ENCODE peak calls at places on chromosomes 6 and 20, in ten cellular contexts. One of them, this sample, is unnamed.
A peak's percentile ranks its signal among the peaks of the same experiment; 100 is the strongest.

GRCh38 chr6:94270040-94270689 is 850.8 kb upstream of the EPHA7 start:
- DNase-seq in activated T-cell treated with anti-CD3 and anti-CD28 coated beads, Interleukin-2, amount 50 U/mL, for 72 hours: no peak
- DNase-seq in dermis blood vessel endothelial cell: no peak
- DNase-seq in HEK293T: no peak
- DNase-seq in activated naive CD4-positive, alpha-beta T cell: no peak
- DNase-seq in stimulated activated CD4-positive, alpha-beta T cell treated with anti-CD3 and anti-CD28 coated beads, Interleukin-12 subunit alpha, Interleukin-12 subunit beta, amount 100 ng/mL, for 4 hours: no peak
- DNase-seq in retinal pigment epithelial cell: no peak
- DNase-seq in fibroblast of mammary gland: no peak
- DNase-seq in CD4-positive, alpha-beta T cell: no peak
- DNase-seq in activated CD4-positive, CD25-positive, alpha-beta regulatory T cell: no peak
- DNase-seq in this sample: no peak

GRCh38 chr6:165055231-165055630 is 254.2 kb downstream of the C6orf118 start:
- DNase-seq in dermis blood vessel endothelial cell: no peak
- DNase-seq in fibroblast of mammary gland: no peak
- DNase-seq in stimulated activated CD4-positive, alpha-beta T cell treated with anti-CD3 and anti-CD28 coated beads, Interleukin-12 subunit alpha, Interleukin-12 subunit beta, amount 100 ng/mL, for 4 hours: no peak
- DNase-seq in activated naive CD4-positive, alpha-beta T cell: no peak
- DNase-seq in CD4-positive, alpha-beta T cell: no peak
- DNase-seq in retinal pigment epithelial cell: peak; percentile 3
- DNase-seq in HEK293T: no peak
- DNase-seq in activated CD4-positive, CD25-positive, alpha-beta regulatory T cell: no peak
- DNase-seq in activated T-cell treated with anti-CD3 and anti-CD28 coated beads, Interleukin-2, amount 50 U/mL, for 72 hours: no peak
- DNase-seq in this sample: no peak

GRCh38 chr20:47432251-47433210 is 69.2 kb upstream of the NCOA3 start:
- DNase-seq in activated T-cell treated with anti-CD3 and anti-CD28 coated beads, Interleukin-2, amount 50 U/mL, for 72 hours: no peak
- DNase-seq in stimulated activated CD4-positive, alpha-beta T cell treated with anti-CD3 and anti-CD28 coated beads, Interleukin-12 subunit alpha, Interleukin-12 subunit beta, amount 100 ng/mL, for 4 hours: no peak
- DNase-seq in retinal pigment epithelial cell: no peak
- DNase-seq in dermis blood vessel endothelial cell: no peak
- DNase-seq in HEK293T: no peak
- DNase-seq in activated naive CD4-positive, alpha-beta T cell: no peak
- DNase-seq in CD4-positive, alpha-beta T cell: no peak
- DNase-seq in fibroblast of mammary gland: peak; percentile 82
- DNase-seq in activated CD4-positive, CD25-positive, alpha-beta regulatory T cell: no peak
- DNase-seq in this sample: no peak

GRCh38 chr6:82015526-82015925 is 232.0 kb downstream of the IBTK start:
- DNase-seq in activated T-cell treated with anti-CD3 and anti-CD28 coated beads, Interleukin-2, amount 50 U/mL, for 72 hours: no peak
- DNase-seq in retinal pigment epithelial cell: no peak
- DNase-seq in dermis blood vessel endothelial cell: peak; percentile 41
- DNase-seq in fibroblast of mammary gland: no peak
- DNase-seq in stimulated activated CD4-positive, alpha-beta T cell treated with anti-CD3 and anti-CD28 coated beads, Interleukin-12 subunit alpha, Interleukin-12 subunit beta, amount 100 ng/mL, for 4 hours: no peak
- DNase-seq in activated CD4-positive, CD25-positive, alpha-beta regulatory T cell: no peak
- DNase-seq in activated naive CD4-positive, alpha-beta T cell: no peak
- DNase-seq in HEK293T: no peak
- DNase-seq in CD4-positive, alpha-beta T cell: no peak
- DNase-seq in this sample: no peak

GRCh38 chr6:5732496-5732895 is 274.2 kb downstream of the NRN1 start:
- DNase-seq in dermis blood vessel endothelial cell: no peak
- DNase-seq in CD4-positive, alpha-beta T cell: no peak
- DNase-seq in fibroblast of mammary gland: no peak
- DNase-seq in activated CD4-positive, CD25-positive, alpha-beta regulatory T cell: no peak
- DNase-seq in HEK293T: no peak
- DNase-seq in activated T-cell treated with anti-CD3 and anti-CD28 coated beads, Interleukin-2, amount 50 U/mL, for 72 hours: no peak
- DNase-seq in stimulated activated CD4-positive, alpha-beta T cell treated with anti-CD3 and anti-CD28 coated beads, Interleukin-12 subunit alpha, Interleukin-12 subunit beta, amount 100 ng/mL, for 4 hours: no peak
- DNase-seq in activated naive CD4-positive, alpha-beta T cell: no peak
- DNase-seq in retinal pigment epithelial cell: no peak
- DNase-seq in this sample: no peak

GRCh38 chr6:52548999-52549398 is 27.9 kb downstream of the TRAM2 start:
- DNase-seq in fibroblast of mammary gland: no peak
- DNase-seq in dermis blood vessel endothelial cell: no peak
- DNase-seq in activated naive CD4-positive, alpha-beta T cell: no peak
- DNase-seq in stimulated activated CD4-positive, alpha-beta T cell treated with anti-CD3 and anti-CD28 coated beads, Interleukin-12 subunit alpha, Interleukin-12 subunit beta, amount 100 ng/mL, for 4 hours: no peak
- DNase-seq in activated CD4-positive, CD25-positive, alpha-beta regulatory T cell: no peak
- DNase-seq in activated T-cell treated with anti-CD3 and anti-CD28 coated beads, Interleukin-2, amount 50 U/mL, for 72 hours: no peak
- DNase-seq in HEK293T: no peak
- DNase-seq in retinal pigment epithelial cell: no peak
- DNase-seq in CD4-positive, alpha-beta T cell: no peak
- DNase-seq in this sample: no peak

GRCh38 chr20:50471231-50471630 is 39.0 kb upstream of the PTPN1 start:
- DNase-seq in stimulated activated CD4-positive, alpha-beta T cell treated with anti-CD3 and anti-CD28 coated beads, Interleukin-12 subunit alpha, Interleukin-12 subunit beta, amount 100 ng/mL, for 4 hours: no peak
- DNase-seq in dermis blood vessel endothelial cell: peak; percentile 81
- DNase-seq in retinal pigment epithelial cell: no peak
- DNase-seq in activated naive CD4-positive, alpha-beta T cell: no peak
- DNase-seq in HEK293T: no peak
- DNase-seq in activated CD4-positive, CD25-positive, alpha-beta regulatory T cell: no peak
- DNase-seq in fibroblast of mammary gland: no peak
- DNase-seq in activated T-cell treated with anti-CD3 and anti-CD28 coated beads, Interleukin-2, amount 50 U/mL, for 72 hours: no peak
- DNase-seq in CD4-positive, alpha-beta T cell: no peak
- DNase-seq in this sample: no peak

GRCh38 chr6:150249261-150249660 is 106.4 kb downstream of the PPP1R14C start:
- DNase-seq in dermis blood vessel endothelial cell: no peak
- DNase-seq in CD4-positive, alpha-beta T cell: no peak
- DNase-seq in fibroblast of mammary gland: no peak
- DNase-seq in retinal pigment epithelial cell: no peak
- DNase-seq in activated naive CD4-positive, alpha-beta T cell: no peak
- DNase-seq in activated T-cell treated with anti-CD3 and anti-CD28 coated beads, Interleukin-2, amount 50 U/mL, for 72 hours: no peak
- DNase-seq in activated CD4-positive, CD25-positive, alpha-beta regulatory T cell: no peak
- DNase-seq in HEK293T: no peak
- DNase-seq in stimulated activated CD4-positive, alpha-beta T cell treated with anti-CD3 and anti-CD28 coated beads, Interleukin-12 subunit alpha, Interleukin-12 subunit beta, amount 100 ng/mL, for 4 hours: no peak
- DNase-seq in this sample: no peak

GRCh38 chr20:4189375-4189774 is 174.0 kb upstream of the RNF24 start:
- DNase-seq in activated CD4-positive, CD25-positive, alpha-beta regulatory T cell: no peak
- DNase-seq in HEK293T: no peak
- DNase-seq in fibroblast of mammary gland: no peak
- DNase-seq in retinal pigment epithelial cell: no peak
- DNase-seq in activated T-cell treated with anti-CD3 and anti-CD28 coated beads, Interleukin-2, amount 50 U/mL, for 72 hours: no peak
- DNase-seq in dermis blood vessel endothelial cell: no peak
- DNase-seq in stimulated activated CD4-positive, alpha-beta T cell treated with anti-CD3 and anti-CD28 coated beads, Interleukin-12 subunit alpha, Interleukin-12 subunit beta, amount 100 ng/mL, for 4 hours: no peak
- DNase-seq in CD4-positive, alpha-beta T cell: no peak
- DNase-seq in activated naive CD4-positive, alpha-beta T cell: no peak
- DNase-seq in this sample: no peak

GRCh38 chr6:152748843-152749242 is 1.8 kb upstream of the VIP start:
- DNase-seq in CD4-positive, alpha-beta T cell: no peak
- DNase-seq in activated T-cell treated with anti-CD3 and anti-CD28 coated beads, Interleukin-2, amount 50 U/mL, for 72 hours: no peak
- DNase-seq in retinal pigment epithelial cell: no peak
- DNase-seq in activated CD4-positive, CD25-positive, alpha-beta regulatory T cell: no peak
- DNase-seq in HEK293T: no peak
- DNase-seq in stimulated activated CD4-positive, alpha-beta T cell treated with anti-CD3 and anti-CD28 coated beads, Interleukin-12 subunit alpha, Interleukin-12 subunit beta, amount 100 ng/mL, for 4 hours: no peak
- DNase-seq in activated naive CD4-positive, alpha-beta T cell: no peak
- DNase-seq in dermis blood vessel endothelial cell: peak; percentile 34
- DNase-seq in fibroblast of mammary gland: peak; percentile 29
- DNase-seq in this sample: no peak

GRCh38 chr20:24795444-24795843 is 153.6 kb upstream of the CST7 start:
- DNase-seq in stimulated activated CD4-positive, alpha-beta T cell treated with anti-CD3 and anti-CD28 coated beads, Interleukin-12 subunit alpha, Interleukin-12 subunit beta, amount 100 ng/mL, for 4 hours: no peak
- DNase-seq in HEK293T: no peak
- DNase-seq in CD4-positive, alpha-beta T cell: no peak
- DNase-seq in activated CD4-positive, CD25-positive, alpha-beta regulatory T cell: no peak
- DNase-seq in dermis blood vessel endothelial cell: peak; percentile 2
- DNase-seq in fibroblast of mammary gland: no peak
- DNase-seq in retinal pigment epithelial cell: no peak
- DNase-seq in activated naive CD4-positive, alpha-beta T cell: no peak
- DNase-seq in activated T-cell treated with anti-CD3 and anti-CD28 coated beads, Interleukin-2, amount 50 U/mL, for 72 hours: no peak
- DNase-seq in this sample: no peak

GRCh38 chr20:10986586-10986985 is 312.8 kb upstream of the JAG1 start:
- DNase-seq in CD4-positive, alpha-beta T cell: no peak
- DNase-seq in activated T-cell treated with anti-CD3 and anti-CD28 coated beads, Interleukin-2, amount 50 U/mL, for 72 hours: no peak
- DNase-seq in fibroblast of mammary gland: peak; percentile 62
- DNase-seq in activated CD4-positive, CD25-positive, alpha-beta regulatory T cell: no peak
- DNase-seq in stimulated activated CD4-positive, alpha-beta T cell treated with anti-CD3 and anti-CD28 coated beads, Interleukin-12 subunit alpha, Interleukin-12 subunit beta, amount 100 ng/mL, for 4 hours: no peak
- DNase-seq in retinal pigment epithelial cell: no peak
- DNase-seq in HEK293T: no peak
- DNase-seq in dermis blood vessel endothelial cell: no peak
- DNase-seq in activated naive CD4-positive, alpha-beta T cell: no peak
- DNase-seq in this sample: no peak

GRCh38 chr6:28142446-28142845 is 763 bp downstream of the ZKSCAN8 start:
- DNase-seq in retinal pigment epithelial cell: no peak
- DNase-seq in activated naive CD4-positive, alpha-beta T cell: no peak
- DNase-seq in activated T-cell treated with anti-CD3 and anti-CD28 coated beads, Interleukin-2, amount 50 U/mL, for 72 hours: no peak
- DNase-seq in stimulated activated CD4-positive, alpha-beta T cell treated with anti-CD3 and anti-CD28 coated beads, Interleukin-12 subunit alpha, Interleukin-12 subunit beta, amount 100 ng/mL, for 4 hours: no peak
- DNase-seq in dermis blood vessel endothelial cell: peak; percentile 10
- DNase-seq in fibroblast of mammary gland: peak; percentile 40
- DNase-seq in HEK293T: no peak
- DNase-seq in CD4-positive, alpha-beta T cell: no peak
- DNase-seq in activated CD4-positive, CD25-positive, alpha-beta regulatory T cell: no peak
- DNase-seq in this sample: no peak

GRCh38 chr6:32868257-32868788 is 14.3 kb downstream of the PSMB9 start:
- DNase-seq in retinal pigment epithelial cell: peak; percentile 11
- DNase-seq in stimulated activated CD4-positive, alpha-beta T cell treated with anti-CD3 and anti-CD28 coated beads, Interleukin-12 subunit alpha, Interleukin-12 subunit beta, amount 100 ng/mL, for 4 hours: peak; percentile 84
- DNase-seq in activated CD4-positive, CD25-positive, alpha-beta regulatory T cell: peak; percentile 71
- DNase-seq in activated T-cell treated with anti-CD3 and anti-CD28 coated beads, Interleukin-2, amount 50 U/mL, for 72 hours: peak; percentile 86
- DNase-seq in fibroblast of mammary gland: peak; percentile 75
- DNase-seq in activated naive CD4-positive, alpha-beta T cell: peak; percentile 77
- DNase-seq in HEK293T: peak; percentile 60
- DNase-seq in dermis blood vessel endothelial cell: peak; percentile 86
- DNase-seq in CD4-positive, alpha-beta T cell: peak; percentile 78
- DNase-seq in this sample: peak; percentile 48

GRCh38 chr6:157268835-157269234 is 54.5 kb downstream of the TMEM242 start:
- DNase-seq in CD4-positive, alpha-beta T cell: no peak
- DNase-seq in activated T-cell treated with anti-CD3 and anti-CD28 coated beads, Interleukin-2, amount 50 U/mL, for 72 hours: no peak
- DNase-seq in activated CD4-positive, CD25-positive, alpha-beta regulatory T cell: no peak
- DNase-seq in activated naive CD4-positive, alpha-beta T cell: no peak
- DNase-seq in HEK293T: no peak
- DNase-seq in dermis blood vessel endothelial cell: no peak
- DNase-seq in retinal pigment epithelial cell: no peak
- DNase-seq in fibroblast of mammary gland: peak; percentile 14
- DNase-seq in stimulated activated CD4-positive, alpha-beta T cell treated with anti-CD3 and anti-CD28 coated beads, Interleukin-12 subunit alpha, Interleukin-12 subunit beta, amount 100 ng/mL, for 4 hours: no peak
- DNase-seq in this sample: no peak

GRCh38 chr6:107493158-107494057 is 3.5 kb downstream of the SOBP start:
- DNase-seq in fibroblast of mammary gland: peak; percentile 48
- DNase-seq in dermis blood vessel endothelial cell: peak; percentile 15
- DNase-seq in retinal pigment epithelial cell: peak; percentile 18
- DNase-seq in HEK293T: peak; percentile 55
- DNase-seq in activated naive CD4-positive, alpha-beta T cell: no peak
- DNase-seq in activated T-cell treated with anti-CD3 and anti-CD28 coated beads, Interleukin-2, amount 50 U/mL, for 72 hours: no peak
- DNase-seq in stimulated activated CD4-positive, alpha-beta T cell treated with anti-CD3 and anti-CD28 coated beads, Interleukin-12 subunit alpha, Interleukin-12 subunit beta, amount 100 ng/mL, for 4 hours: no peak
- DNase-seq in activated CD4-positive, CD25-positive, alpha-beta regulatory T cell: no peak
- DNase-seq in CD4-positive, alpha-beta T cell: no peak
- DNase-seq in this sample: no peak

GRCh38 chr6:1250489-1251197 is 61.3 kb upstream of the FOXQ1 start:
- DNase-seq in dermis blood vessel endothelial cell: no peak
- DNase-seq in activated CD4-positive, CD25-positive, alpha-beta regulatory T cell: no peak
- DNase-seq in activated T-cell treated with anti-CD3 and anti-CD28 coated beads, Interleukin-2, amount 50 U/mL, for 72 hours: no peak
- DNase-seq in retinal pigment epithelial cell: no peak
- DNase-seq in HEK293T: no peak
- DNase-seq in fibroblast of mammary gland: no peak
- DNase-seq in stimulated activated CD4-positive, alpha-beta T cell treated with anti-CD3 and anti-CD28 coated beads, Interleukin-12 subunit alpha, Interleukin-12 subunit beta, amount 100 ng/mL, for 4 hours: no peak
- DNase-seq in CD4-positive, alpha-beta T cell: no peak
- DNase-seq in activated naive CD4-positive, alpha-beta T cell: no peak
- DNase-seq in this sample: no peak

This sample was measured in occipital lobe.